ENCODE peak calls at places on chromosomes 2 and 18, in eight cellular contexts. T is A549, H is H1, E is HepG2, X is GM12878, A is K562, G is endothelial cell of umbilical vein, Z is HCT116. P is an unnamed sample.

GRCh38 chr18:37019157-37019571 is 190.2 kb downstream of the KIAA1328 start:
- DNase-seq in T (no peak), H (peak; percentile 47), E (peak; percentile 27), X (no peak), A (no peak), G (no peak), Z (no peak), P (peak; percentile 5)

GRCh38 chr2:239441261-239441701 is 40.5 kb upstream of the HDAC4 start:
- DNase-seq in T (no peak), H (no peak), E (no peak), X (no peak), A (no peak), G (no peak), Z (no peak), P (peak; percentile 73)

GRCh38 chr2:198098918-198099317 is 294.5 kb downstream of the PLCL1 start:
- DNase-seq in T (no peak), H (no peak), E (no peak), X (no peak), A (no peak), G (no peak), Z (no peak), P (no peak)

GRCh38 chr18:42041793-42042192 is 86.8 kb downstream of the PIK3C3 start:
- DNase-seq in T (no peak), H (no peak), E (no peak), X (no peak), A (no peak), G (no peak), Z (no peak), P (no peak)

GRCh38 chr2:216839626-216840132 is 20.2 kb downstream of the TNP1 start:
- DNase-seq in T (no peak), H (no peak), E (no peak), X (no peak), A (no peak), G (no peak), Z (no peak), P (no peak)

GRCh38 chr2:20343128-20343527 is 7.5 kb downstream of the PUM2 start:
- DNase-seq in T (no peak), H (no peak), E (no peak), X (no peak), A (no peak), G (no peak), Z (no peak), P (peak; percentile 44)

GRCh38 chr2:240920783-240921231 is 14.7 kb downstream of the CROCC2 start:
- DNase-seq in T (no peak), H (peak; percentile 39), E (no peak), X (no peak), A (no peak), G (no peak), Z (no peak), P (no peak)

GRCh38 chr2:70233892-70234291 is 14.5 kb downstream of the TIA1 start:
- DNase-seq in T (no peak), H (no peak), E (no peak), X (no peak), A (no peak), G (no peak), Z (no peak), P (no peak)

GRCh38 chr18:79498662-79499061 is 102.9 kb downstream of the NFATC1 start:
- DNase-seq in T (no peak), H (no peak), E (no peak), X (no peak), A (no peak), G (no peak), Z (no peak), P (no peak)

GRCh38 chr2:9222246-9222898 is 15.8 kb downstream of the ASAP2 start:
- DNase-seq in T (no peak), H (peak; percentile 29), E (no peak), X (no peak), A (no peak), G (no peak), Z (no peak), P (no peak)

GRCh38 chr2:164703915-164704706 is 82.8 kb upstream of the GRB14 start:
- DNase-seq in T (no peak), H (no peak), E (no peak), X (no peak), A (no peak), G (no peak), Z (no peak), P (no peak)

GRCh38 chr18:58863539-58864145 is 1.0 kb upstream of the ZNF532 start:
- DNase-seq in T (no peak), H (no peak), E (no peak), X (no peak), A (no peak), G (peak; percentile 31), Z (no peak), P (no peak)
- H3K4me3 ChIP-seq in T (peak overlapping the region; percentile 54), H (peak overlapping the region; percentile 61), E (no peak overlapping the region), X (peak overlapping the region; percentile 68), A (no peak overlapping the region), G (no peak overlapping the region), Z (peak overlapping the region; percentile 49), P (no peak overlapping the region)

DNA sequence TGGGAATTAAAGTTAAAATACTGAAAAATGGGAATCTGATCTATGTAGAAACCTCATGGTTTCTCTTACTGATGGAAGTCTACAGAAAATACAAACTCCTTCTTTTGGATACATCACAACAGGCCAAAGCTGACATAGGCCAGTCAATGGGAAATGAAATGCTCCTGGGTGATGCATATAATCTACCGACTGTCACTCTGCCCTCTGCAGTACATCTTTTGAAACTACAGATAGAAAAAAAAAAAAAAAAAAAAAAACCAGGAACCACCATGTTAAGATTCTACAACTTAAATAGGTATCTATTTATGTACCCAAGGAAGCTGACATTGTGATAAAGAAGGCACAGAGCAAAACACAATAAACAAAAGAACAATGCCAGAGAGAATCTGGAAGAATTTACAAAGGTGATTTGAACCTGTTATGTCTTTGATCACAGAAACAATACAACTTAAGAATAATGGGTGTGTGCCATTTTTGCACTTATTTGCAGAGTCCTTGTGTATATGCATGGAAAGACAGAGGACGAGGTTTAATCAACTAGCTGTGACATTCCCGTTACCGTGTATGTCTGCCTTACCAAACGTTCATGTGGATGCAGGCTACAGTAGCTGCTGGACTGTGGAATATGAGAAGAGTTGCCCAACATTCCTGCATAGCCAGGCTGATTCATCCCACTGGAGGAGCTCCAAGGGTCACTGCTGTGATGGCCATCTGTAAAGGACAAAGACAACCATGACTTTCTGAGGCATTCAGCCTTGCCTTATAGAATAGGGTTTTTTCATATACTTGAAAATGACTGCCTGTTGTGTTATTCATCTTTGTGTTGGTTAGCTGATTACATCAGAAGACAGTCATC is 312.7 kb downstream of the TCF4 start:
- DNase-seq in T (no peak), H (no peak), E (no peak), X (no peak), A (no peak), G (peak; percentile 28), Z (no peak), P (peak; percentile 24)
- TF ChIP-seq CTCF in T (no peak), H (peak; percentile 38), E (no peak), X (peak; percentile 22), A (no peak), G (no peak), Z (peak; percentile 46), P (no peak)

DNA sequence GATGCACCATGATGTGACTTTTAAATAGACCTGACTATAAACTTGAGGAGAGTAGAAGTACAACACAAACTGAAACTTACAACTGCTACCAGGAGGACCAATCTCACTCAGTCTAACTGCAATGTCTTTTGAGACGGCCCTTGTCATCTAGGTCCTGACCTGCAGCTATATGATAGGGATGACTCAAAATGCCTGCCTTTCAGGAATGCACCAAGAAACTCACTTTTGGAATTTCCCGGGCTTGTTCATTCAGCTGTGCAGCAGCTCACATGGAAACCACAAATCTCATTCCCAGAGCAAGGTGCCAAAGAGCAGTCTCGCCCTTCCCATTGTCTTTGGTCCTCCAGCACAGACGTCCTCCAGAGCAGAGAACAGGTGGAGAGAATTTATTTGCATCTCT is 113.7 kb downstream of the SPOPL start:
- DNase-seq in T (peak; percentile 17), H (no peak), E (no peak), X (no peak), A (no peak), G (no peak), Z (no peak), P (no peak)
- TF ChIP-seq MAX in T (no peak), H (no peak), E (no peak), X (no peak), A (no peak), G (no peak), Z (no peak), P (no peak)

DNA sequence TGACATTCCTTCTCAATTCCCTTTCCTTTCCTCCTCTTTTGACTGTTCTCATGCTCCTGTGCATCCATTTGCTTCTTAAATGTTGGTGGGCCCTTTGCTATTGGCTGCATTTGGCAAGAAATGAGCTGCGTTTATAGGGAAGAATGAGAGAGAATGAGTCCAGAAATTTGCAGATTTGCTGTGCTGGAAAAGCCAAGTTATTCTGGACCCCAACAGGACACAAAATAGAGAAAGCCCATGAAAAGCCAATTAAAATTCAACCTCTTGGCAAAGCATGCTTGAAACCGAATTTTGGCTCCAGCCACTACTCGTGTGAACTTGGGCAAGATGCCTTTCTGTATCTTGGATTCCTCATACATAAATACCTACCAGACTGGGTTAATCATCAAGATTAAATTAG is 1.3 kb upstream of the SCLY start:
- DNase-seq in T (no peak), H (no peak), E (no peak), X (no peak), A (no peak), G (no peak), Z (no peak), P (no peak)
- H3K4me3 ChIP-seq in T (peak overlapping the region; percentile 92), H (peak overlapping the region; percentile 99), E (peak overlapping the region; percentile 99), X (no peak overlapping the region), A (peak overlapping the region; percentile 74), G (no peak overlapping the region), Z (peak overlapping the region; percentile 78), P (peak overlapping the region; percentile 89)

GRCh38 chr2:99694331-99694730 is 204.5 kb upstream of the REV1 start:
- DNase-seq in T (no peak), H (no peak), E (no peak), X (no peak), A (no peak), G (no peak), Z (no peak), P (no peak)

GRCh38 chr2:99695856-99696255 is 206.0 kb upstream of the REV1 start:
- DNase-seq in T (no peak), H (no peak), E (no peak), X (no peak), A (no peak), G (no peak), Z (no peak), P (no peak)

GRCh38 chr2:99691931-99692330 is 202.1 kb upstream of the REV1 start:
- DNase-seq in T (no peak), H (no peak), E (no peak), X (no peak), A (no peak), G (no peak), Z (no peak), P (no peak)

GRCh38 chr2:99695121-99695773 is 205.4 kb upstream of the REV1 start:
- DNase-seq in T (no peak), H (peak; percentile 16), E (no peak), X (no peak), A (no peak), G (no peak), Z (no peak), P (no peak)

GRCh38 chr2:99692785-99693184 is 203.0 kb upstream of the REV1 start:
- DNase-seq in T (no peak), H (no peak), E (no peak), X (no peak), A (no peak), G (no peak), Z (no peak), P (no peak)
- TF ChIP-seq CTCF in T (no peak), H (peak; percentile 58), E (peak; percentile 17), X (no peak), A (peak; percentile 15), G (no peak), Z (peak; percentile 38), P (peak; percentile 21)